ENCODE peak calls at places on chromosomes 13 and 19, in nine cellular contexts. Y is uterus, L is RWPE1, O is fibroblast of villous mesenchyme, E is PC-3, R is B cell, T is psoas muscle, Q is fibroblast of lung, Z is dorsolateral prefrontal cortex. D is an unnamed sample.

GRCh38 chr19:15469513-15470297 is 5.4 kb upstream of the RASAL3 start:
- DNase-seq in Y (no peak), L (no peak), O (no peak), E (no peak), R (peak), T (no peak), Q (no peak), Z (no peak), D (no peak)

GRCh38 chr13:103282571-103283450 is 216.6 kb upstream of the SLC10A2 start:
- DNase-seq in Y (no peak), L (peak), O (peak), E (peak), R (no peak), T (no peak), Q (peak), Z (no peak), D (no peak)

GRCh38 chr13:30832845-30833332 is 73.2 kb upstream of the MEDAG start:
- DNase-seq in Y (peak), L (peak), O (peak), E (peak), R (no peak), T (peak), Q (no peak), Z (peak), D (no peak)

GRCh38 chr19:33047422-33047821 is 17.3 kb downstream of the RHPN2 start:
- DNase-seq in Y (no peak), L (peak), O (peak), E (peak), R (no peak), T (no peak), Q (no peak), Z (no peak), D (no peak)

GRCh38 chr19:7340959-7341837 is 7.5 kb upstream of the ARHGEF18 start:
- DNase-seq in Y (peak), L (peak), O (peak), E (peak), R (peak), T (peak), Q (peak), Z (peak), D (no peak)

GRCh38 chr13:44692173-44692713 is 116.1 kb upstream of the TSC22D1 start:
- DNase-seq in Y (no peak), L (no peak), O (no peak), E (peak), R (no peak), T (no peak), Q (peak), Z (no peak), D (no peak)

GRCh38 chr19:6459356-6460098 is at the start of gene SLC25A23:
- DNase-seq in Y (peak), L (peak), O (peak), E (peak), R (peak), T (peak), Q (peak), Z (peak), D (peak)

GRCh38 chr19:13154241-13154778 is 4.1 kb downstream of the IER2 start:
- DNase-seq in Y (peak), L (peak), O (peak), E (peak), R (peak), T (peak), Q (peak), Z (no peak), D (no peak)

GRCh38 chr13:44855860-44856259 is 133.4 kb downstream of the NUFIP1 start:
- DNase-seq in Y (no peak), L (no peak), O (no peak), E (no peak), R (no peak), T (no peak), Q (no peak), Z (no peak), D (no peak)

GRCh38 chr13:102913924-102914628 is 68.2 kb downstream of the ERCC5 start:
- DNase-seq in Y (no peak), L (peak), O (peak), E (peak), R (no peak), T (no peak), Q (peak), Z (peak), D (no peak)

GRCh38 chr13:73310366-73310765 is 251.6 kb downstream of the KLF5 start:
- DNase-seq in Y (no peak), L (no peak), O (no peak), E (no peak), R (no peak), T (no peak), Q (no peak), Z (no peak), D (no peak)

GRCh38 chr13:33543089-33543459 is 257.5 kb upstream of the STARD13 start:
- DNase-seq in Y (no peak), L (no peak), O (no peak), E (no peak), R (no peak), T (no peak), Q (no peak), Z (no peak), D (no peak)
- TF ChIP-seq CTCF in Y (no peak), L (no peak), O (no peak), E (no peak), R (no peak), T (no peak), Q (no peak), Z (no peak), D (no peak)

DNA sequence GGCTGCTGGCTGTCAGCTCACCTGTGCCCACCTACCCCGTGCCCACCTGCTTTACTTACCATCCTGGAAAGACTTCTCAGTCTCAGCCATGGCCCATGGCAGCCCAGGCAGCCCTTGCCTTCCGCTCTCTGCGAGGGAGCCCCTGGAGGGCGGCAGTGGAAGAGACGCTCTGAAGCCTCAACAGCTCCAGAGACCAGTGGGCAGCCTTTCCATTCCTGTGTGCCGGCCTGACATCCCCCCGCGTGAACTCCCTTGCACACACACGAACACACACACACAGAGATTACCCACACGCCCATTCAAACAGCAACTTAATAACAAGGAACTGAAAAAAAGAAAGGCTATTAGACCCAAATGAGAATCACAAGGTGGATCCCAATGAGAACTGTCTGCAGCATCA is 14.2 kb upstream of the RASA3 start:
- DNase-seq in Y (no peak), L (no peak), O (no peak), E (no peak), R (peak), T (no peak), Q (no peak), Z (no peak), D (no peak)
- TF ChIP-seq CTCF in Y (no peak), L (no peak), O (peak), E (no peak), R (peak), T (no peak), Q (peak), Z (no peak), D (no peak)

GRCh38 chr13:20405691-20406090 is 120.0 kb downstream of the CRYL1 start:
- DNase-seq in Y (no peak), L (peak), O (no peak), E (no peak), R (no peak), T (no peak), Q (no peak), Z (no peak), D (no peak)

GRCh38 chr13:20404488-20405222 is 121.0 kb downstream of the CRYL1 start:
- DNase-seq in Y (no peak), L (no peak), O (no peak), E (no peak), R (no peak), T (no peak), Q (no peak), Z (no peak), D (no peak)

GRCh38 chr13:20408181-20408580 is 117.5 kb downstream of the CRYL1 start:
- DNase-seq in Y (no peak), L (no peak), O (no peak), E (no peak), R (no peak), T (no peak), Q (no peak), Z (no peak), D (no peak)

GRCh38 chr13:20410726-20411125 is 114.9 kb downstream of the CRYL1 start:
- DNase-seq in Y (no peak), L (no peak), O (no peak), E (no peak), R (no peak), T (no peak), Q (no peak), Z (no peak), D (no peak)

DNA sequence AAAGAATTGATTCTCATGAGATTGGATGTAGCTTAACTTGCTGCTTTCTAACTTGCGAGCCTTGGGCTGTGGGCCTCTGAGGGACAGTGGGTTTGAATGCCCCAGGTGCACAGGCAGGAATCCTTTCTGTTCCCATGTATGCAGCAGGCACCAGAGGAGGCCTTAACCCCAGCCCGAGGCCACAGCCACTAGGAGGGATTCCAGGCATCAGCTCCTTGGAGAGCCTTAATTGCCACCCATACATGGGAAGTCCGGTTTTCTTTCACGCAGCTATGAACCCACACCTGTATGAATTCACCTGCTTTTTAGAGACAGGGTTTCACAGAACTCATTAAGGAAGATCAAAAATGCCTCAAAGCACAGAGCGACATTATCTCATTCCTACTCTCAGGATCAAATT is 117.9 kb downstream of the CRYL1 start:
- DNase-seq in Y (no peak), L (no peak), O (no peak), E (no peak), R (no peak), T (no peak), Q (no peak), Z (no peak), D (no peak)
- TF ChIP-seq CTCF in Y (no peak), L (no peak), O (no peak), E (no peak), R (no peak), T (no peak), Q (no peak), Z (no peak), D (no peak)

GRCh38 chr13:101453784-101454201 is 1.3 kb downstream of the ITGBL1 start:
- DNase-seq in Y (no peak), L (no peak), O (no peak), E (peak), R (no peak), T (no peak), Q (no peak), Z (peak), D (no peak)
- TF ChIP-seq CTCF in Y (no peak), L (no peak), O (peak), E (peak), R (no peak), T (no peak), Q (peak), Z (peak), D (no peak)

DNA sequence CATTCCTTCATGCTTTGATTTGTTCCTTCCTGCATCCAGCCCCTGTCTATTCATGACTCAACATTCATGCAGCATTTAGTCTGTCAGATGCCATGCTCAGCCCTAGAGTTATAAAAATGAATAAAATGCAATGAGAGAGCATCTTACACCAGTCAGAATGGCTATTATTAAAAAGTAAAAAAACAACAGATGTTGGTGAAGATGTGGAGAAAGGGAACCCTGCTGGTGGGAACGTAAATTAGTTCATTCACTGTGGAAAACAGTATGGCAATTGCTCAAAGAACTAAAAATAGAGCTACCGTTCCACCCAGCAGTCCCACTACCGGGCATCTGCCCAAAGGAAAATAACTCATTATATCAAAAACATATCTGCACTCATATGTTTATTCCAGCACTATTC is 70.0 kb upstream of the GTF3A start:
- DNase-seq in Y (no peak), L (no peak), O (peak), E (no peak), R (no peak), T (no peak), Q (peak), Z (no peak), D (no peak)
- TF ChIP-seq CTCF in Y (no peak), L (no peak), O (peak), E (peak), R (no peak), T (no peak), Q (peak), Z (no peak), D (no peak)

GRCh38 chr19:23686622-23687423 is at the start of gene ZNF675:
- DNase-seq in Y (peak), L (peak), O (peak), E (peak), R (peak), T (peak), Q (peak), Z (peak), D (no peak)
- TF ChIP-seq CTCF in Y (no peak), L (no peak), O (peak), E (peak), R (no peak), T (no peak), Q (no peak), Z (no peak), D (no peak)

GRCh38 chr13:33279414-33279813 is 6.1 kb downstream of the STARD13 start:
- DNase-seq in Y (no peak), L (no peak), O (no peak), E (peak), R (no peak), T (no peak), Q (no peak), Z (no peak), D (no peak)
- TF ChIP-seq CTCF in Y (no peak), L (no peak), O (no peak), E (no peak), R (no peak), T (no peak), Q (no peak), Z (no peak), D (no peak)

DNA sequence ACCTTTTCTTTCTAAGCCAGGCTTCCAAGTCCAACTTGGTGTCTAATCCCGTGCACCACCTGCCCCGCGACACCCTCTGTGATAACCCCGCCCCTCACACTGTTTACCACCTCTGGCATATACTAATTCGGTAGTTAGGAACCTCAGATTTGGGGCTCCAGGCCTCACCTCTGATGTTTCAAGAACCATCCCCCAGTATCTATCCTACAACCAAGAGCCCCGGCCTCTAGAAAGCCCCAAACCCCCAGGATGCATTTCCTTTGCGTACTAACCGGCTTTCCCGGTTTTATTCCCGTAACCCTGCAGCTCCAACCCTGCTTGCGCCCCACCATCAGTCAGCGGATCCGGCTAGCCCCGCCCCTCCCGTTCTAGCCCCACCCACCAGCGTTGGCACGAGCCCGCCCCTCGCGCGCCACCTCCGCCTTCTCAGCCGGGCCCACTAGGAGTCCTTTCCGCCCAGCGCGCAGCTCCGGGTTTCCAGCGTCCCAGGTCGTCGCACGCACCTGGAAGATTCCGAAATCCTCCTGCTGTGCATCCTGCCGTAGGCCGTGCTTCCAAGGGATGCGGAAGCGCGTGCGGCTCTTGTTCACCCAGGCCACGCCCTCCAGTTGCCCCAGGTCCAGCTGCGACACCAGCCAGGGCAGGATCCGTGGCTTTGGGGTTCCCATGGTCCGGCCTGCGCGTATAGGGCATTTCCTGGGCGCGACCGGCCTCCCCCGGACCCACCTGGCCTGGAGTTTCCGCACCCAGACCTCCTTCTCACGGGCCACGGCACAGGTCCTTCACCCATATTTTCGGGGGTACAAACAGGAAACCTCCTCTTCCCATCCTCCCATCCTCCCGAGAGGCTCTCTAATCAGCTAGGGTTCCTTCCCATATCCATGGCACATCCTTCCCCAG is 1.2 kb downstream of the IRF3 start:
- DNase-seq in Y (peak), L (peak), O (peak), E (peak), R (peak), T (peak), Q (peak), Z (peak), D (peak)
- TF ChIP-seq CTCF in Y (peak), L (no peak), O (peak), E (no peak), R (peak), T (no peak), Q (no peak), Z (no peak), D (no peak)